ENCODE peak calls at places on chromosomes 4 and X, in four cellular contexts. H is HepG2, S is GM12878, C is H1. K is an unnamed sample.

GRCh38 chr4:11623726-11624037 is 195.0 kb upstream of the HS3ST1 start:
- DNase-seq in H (no peak), S (no peak), C (no peak), K (peak; percentile 15)

GRCh38 chrX:72097081-72097480 is 34.6 kb downstream of the RTL5 start:
- DNase-seq in H (no peak), S (no peak), C (no peak), K (no peak)

GRCh38 chr4:23614284-23614892 is 275.5 kb downstream of the PPARGC1A start:
- DNase-seq in H (peak; percentile 50), S (no peak), C (peak; percentile 45), K (peak; percentile 30)

GRCh38 chrX:19627081-19627480 is 111.8 kb upstream of the MAP3K15 start:
- DNase-seq in H (no peak), S (no peak), C (no peak), K (no peak)

GRCh38 chr4:185782523-185782922 is 29.5 kb downstream of the SORBS2 start:
- DNase-seq in H (peak; percentile 76), S (no peak), C (no peak), K (no peak)

GRCh38 chr4:114694770-114695169 is 96.2 kb downstream of the UGT8 start:
- DNase-seq in H (peak; percentile 12), S (peak; percentile 11), C (no peak), K (peak; percentile 6)

GRCh38 chrX:115642895-115643530 is 82.0 kb downstream of the PLS3 start:
- DNase-seq in H (peak; percentile 6), S (peak; percentile 23), C (no peak), K (peak; percentile 44)

GRCh38 chr4:145618210-145618911 is 824 bp upstream of the MMAA start:
- DNase-seq in H (no peak), S (no peak), C (no peak), K (no peak)

GRCh38 chr4:185965456-185966384 is 103.2 kb upstream of the TLR3 start:
- DNase-seq in H (no peak), S (peak; percentile 3), C (no peak), K (no peak)

GRCh38 chr4:39539026-39539690 is 11.9 kb upstream of the UGDH start:
- DNase-seq in H (no peak), S (no peak), C (no peak), K (no peak)

GRCh38 chrX:7133036-7133412 is 14.5 kb upstream of the STS start:
- DNase-seq in H (no peak), S (no peak), C (no peak), K (no peak)

GRCh38 chr4:173521474-173522159 is 8.4 kb downstream of the HAND2 start:
- DNase-seq in H (no peak), S (no peak), C (peak; percentile 61), K (no peak)

GRCh38 chrX:20026278-20026677 is 35.4 kb upstream of the BCLAF3 start:
- DNase-seq in H (peak; percentile 50), S (no peak), C (no peak), K (peak; percentile 22)

GRCh38 chr4:10773010-10773409 is 88.4 kb upstream of the CLNK start:
- DNase-seq in H (no peak), S (no peak), C (no peak), K (no peak)

GRCh38 chr4:2910409-2910808 is 52.8 kb downstream of the NOP14 start:
- DNase-seq in H (no peak), S (no peak), C (no peak), K (no peak)

GRCh38 chr4:143185253-143186107 is 763 bp downstream of the USP38 start:
- DNase-seq in H (peak; percentile 16), S (no peak), C (peak; percentile 66), K (no peak)

GRCh38 chr4:7365472-7366179 is 69.1 kb downstream of the PSAPL1 start:
- DNase-seq in H (no peak), S (no peak), C (no peak), K (no peak)

GRCh38 chr4:41594439-41594838 is 56.5 kb downstream of the LIMCH1 start:
- DNase-seq in H (no peak), S (no peak), C (no peak), K (no peak)

GRCh38 chr4:1061372-1061700 is 49.9 kb downstream of the FGFRL1 start:
- DNase-seq in H (no peak), S (no peak), C (no peak), K (no peak)

GRCh38 chr4:112817933-112818921 is 181.3 kb downstream of the LARP7 start:
- DNase-seq in H (peak; percentile 7), S (peak; percentile 55), C (peak; percentile 81), K (peak; percentile 80)

GRCh38 chr4:821181-821591 is 4.7 kb downstream of the CPLX1 start:
- DNase-seq in H (no peak), S (no peak), C (no peak), K (no peak)

GRCh38 chr4:111475001-111475400 is 670.3 kb upstream of the FAM241A start:
- DNase-seq in H (peak; percentile 17), S (no peak), C (peak; percentile 63), K (peak; percentile 40)

GRCh38 chr4:184282251-184282713 is 64.6 kb upstream of the ENPP6 start:
- DNase-seq in H (peak; percentile 61), S (peak; percentile 80), C (no peak), K (no peak)

GRCh38 chrX:34658316-34658715 is 1.2 kb upstream of the TMEM47 start:
- DNase-seq in H (no peak), S (no peak), C (no peak), K (no peak)

DNA sequence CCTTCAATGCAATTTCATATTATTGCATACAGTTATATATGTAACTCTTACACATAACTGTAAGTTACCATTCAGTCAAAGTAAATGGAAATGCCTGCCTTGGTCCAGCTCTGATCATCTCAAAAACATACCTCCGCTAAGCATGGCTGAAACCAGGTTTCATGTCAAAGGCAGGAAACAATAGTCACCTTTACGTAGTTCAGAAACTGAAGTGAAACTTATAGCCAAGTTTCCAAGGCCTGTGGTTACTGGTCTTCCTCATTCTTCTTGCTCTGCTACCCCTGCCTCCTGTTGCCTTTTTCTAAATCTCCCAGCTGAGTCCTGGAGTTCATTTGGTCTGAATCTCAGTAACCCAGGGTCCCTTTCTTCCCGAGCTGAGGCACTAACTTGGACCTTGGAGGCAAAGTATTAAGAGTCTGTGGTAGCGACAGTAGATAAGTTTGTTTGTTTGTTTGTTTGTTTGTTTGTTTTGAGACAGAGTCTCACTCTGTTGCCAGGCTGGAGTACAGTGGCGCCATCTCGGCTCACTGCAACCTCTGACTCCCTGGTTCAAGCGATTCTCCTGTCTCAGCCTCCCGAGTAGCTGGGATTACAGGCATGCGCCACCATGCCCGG is 30.8 kb downstream of the DAPP1 start:
- DNase-seq in H (no peak), S (peak; percentile 87), C (no peak), K (no peak)
- H3K4me3 ChIP-seq in H (no peak overlapping the region), S (peak overlapping the region; percentile 48), C (no peak overlapping the region), K (no peak overlapping the region)

GRCh38 chr4:74539043-74539790 is 94.3 kb downstream of the AREG start:
- DNase-seq in H (peak; percentile 39), S (no peak), C (no peak), K (no peak)

GRCh38 chr4:74541611-74542177 is 96.8 kb downstream of the AREG start:
- DNase-seq in H (no peak), S (no peak), C (no peak), K (no peak)

GRCh38 chr4:74543247-74543670 is 98.3 kb downstream of the AREG start:
- DNase-seq in H (no peak), S (peak; percentile 9), C (no peak), K (no peak)

GRCh38 chr4:74537459-74537858 is 92.5 kb downstream of the AREG start:
- DNase-seq in H (no peak), S (no peak), C (no peak), K (no peak)

DNA sequence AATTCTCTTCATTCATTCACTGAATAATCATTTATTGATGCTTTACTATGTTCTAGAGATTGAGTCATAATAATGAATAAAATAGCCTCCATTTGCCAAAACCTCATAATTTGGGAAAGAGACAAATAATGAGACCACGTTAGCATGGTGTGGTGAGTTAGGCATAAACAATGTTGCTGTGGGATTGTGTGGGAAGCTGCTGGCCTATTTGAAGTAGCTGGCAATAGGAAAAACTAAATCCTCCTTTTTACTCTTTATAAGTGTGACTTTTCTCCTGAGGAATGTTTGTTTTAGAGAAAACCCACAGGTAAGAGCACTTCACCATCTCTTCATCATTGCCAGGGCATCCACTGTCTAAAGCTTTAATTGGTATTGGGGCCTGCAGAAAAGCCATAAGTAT is 95.3 kb downstream of the AREG start:
- DNase-seq in H (no peak), S (no peak), C (no peak), K (no peak)
- H3K36me3 ChIP-seq in H (no peaks in the 10 kb centered on the region), S (no peaks in the 10 kb centered on the region), C (no peaks in the 10 kb centered on the region), K (no peaks in the 10 kb centered on the region)

GRCh38 chrX:153706799-153707198 is 17.4 kb downstream of the BCAP31 start:
- DNase-seq in H (no peak), S (no peak), C (no peak), K (no peak)

GRCh38 chrX:153708415-153708814 is 15.8 kb downstream of the BCAP31 start:
- DNase-seq in H (peak; percentile 65), S (no peak), C (peak; percentile 67), K (no peak)

GRCh38 chrX:153714256-153714655 is 9.9 kb downstream of the BCAP31 start:
- DNase-seq in H (no peak), S (no peak), C (no peak), K (no peak)

GRCh38 chrX:153707406-153707805 is 16.8 kb downstream of the BCAP31 start:
- DNase-seq in H (no peak), S (no peak), C (no peak), K (no peak)

DNA sequence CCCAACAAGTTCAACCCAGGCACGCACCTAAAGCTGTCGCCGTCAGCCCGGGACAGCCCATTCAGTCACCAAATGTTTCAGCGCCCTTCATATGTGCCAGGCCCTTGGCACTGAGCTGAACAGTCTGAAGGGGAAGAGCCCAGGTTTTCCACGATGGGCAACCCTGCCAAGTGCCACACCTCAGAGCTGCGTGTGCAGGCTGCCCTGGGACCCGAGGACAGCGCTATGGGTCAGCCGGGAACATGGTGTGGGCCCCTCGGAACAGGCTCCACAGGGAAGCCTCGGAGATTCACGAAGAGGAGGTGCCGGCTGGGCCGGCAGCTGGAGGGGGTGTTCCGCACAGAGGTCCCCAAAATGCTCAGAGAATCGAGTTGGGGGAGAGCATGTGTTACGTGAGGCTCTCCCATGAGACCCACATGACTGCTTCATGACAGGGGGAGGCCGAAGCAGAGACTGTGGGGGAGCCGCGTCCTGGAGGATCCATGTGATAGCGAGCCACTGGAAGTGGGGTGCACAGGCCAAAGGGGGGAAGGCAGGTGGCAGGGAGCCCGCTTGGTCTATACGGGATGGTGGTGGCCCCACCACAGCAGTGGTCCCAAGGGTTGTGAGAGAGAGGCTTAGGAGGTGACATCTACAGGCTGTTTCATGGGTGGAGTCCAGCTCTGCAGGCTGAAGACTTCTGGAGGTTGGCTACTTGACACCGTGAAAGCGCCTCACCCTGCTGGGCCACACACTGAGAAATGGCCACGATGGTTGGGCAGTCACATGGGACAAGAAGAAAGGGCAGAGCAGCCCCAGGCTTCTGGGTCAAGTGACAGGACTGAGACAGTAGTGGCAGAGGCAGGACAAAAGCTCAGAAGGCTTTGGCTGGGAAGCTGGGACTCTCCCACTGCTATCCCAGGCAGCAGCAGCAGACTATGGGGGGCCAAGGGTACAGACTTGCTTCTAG is 14.2 kb downstream of the BCAP31 start:
- DNase-seq in H (no peak), S (no peak), C (no peak), K (no peak)
- TF ChIP-seq SUZ12 in H (no peak), S (no peak), C (no peak), K (no peak)

GRCh38 chr4:13087041-13087440 is 397.1 kb downstream of the RAB28 start:
- DNase-seq in H (no peak), S (no peak), C (no peak), K (no peak)

GRCh38 chr4:13092702-13093101 is 391.4 kb downstream of the RAB28 start:
- DNase-seq in H (no peak), S (no peak), C (no peak), K (no peak)

GRCh38 chr4:13089659-13089998 is 394.5 kb downstream of the RAB28 start:
- DNase-seq in H (no peak), S (no peak), C (no peak), K (no peak)

GRCh38 chr4:13093170-13093569 is 391.0 kb downstream of the RAB28 start:
- DNase-seq in H (no peak), S (no peak), C (no peak), K (no peak)

GRCh38 chr4:13088726-13089658 is 395.1 kb downstream of the RAB28 start:
- DNase-seq in H (no peak), S (no peak), C (no peak), K (no peak)
- H3K4me3 ChIP-seq in H (no peak overlapping the region), S (no peak overlapping the region), C (no peak overlapping the region), K (no peak overlapping the region)

K was measured in NT2/D1.